ENCODE peak calls at places on chromosomes 7 and 10, in ten cellular contexts. One of them, this sample, is unnamed.

GRCh38 chr10:44051584-44052385 is 333.1 kb downstream of the CXCL12 start:
- DNase-seq in PC-9: no peak
- DNase-seq in cardiac fibroblast: peak
- DNase-seq in heart right ventricle: no peak
- DNase-seq in cardiac muscle cell: peak
- DNase-seq in RWPE2: no peak
- DNase-seq in CD4-positive, alpha-beta T cell: no peak
- DNase-seq in A549: no peak
- DNase-seq in AG09319: no peak
- DNase-seq in upper lobe of right lung: no peak
- DNase-seq in this sample: no peak

GRCh38 chr10:17409170-17409733 is 45.1 kb downstream of the ST8SIA6 start:
- DNase-seq in PC-9: no peak
- DNase-seq in cardiac fibroblast: peak
- DNase-seq in heart right ventricle: no peak
- DNase-seq in cardiac muscle cell: peak
- DNase-seq in RWPE2: no peak
- DNase-seq in CD4-positive, alpha-beta T cell: no peak
- DNase-seq in A549: peak
- DNase-seq in AG09319: no peak
- DNase-seq in upper lobe of right lung: no peak
- DNase-seq in this sample: no peak

GRCh38 chr10:13830385-13830784 is 243.6 kb downstream of the PRPF18 start:
- DNase-seq in PC-9: no peak
- DNase-seq in cardiac fibroblast: no peak
- DNase-seq in heart right ventricle: no peak
- DNase-seq in cardiac muscle cell: no peak
- DNase-seq in RWPE2: no peak
- DNase-seq in CD4-positive, alpha-beta T cell: no peak
- DNase-seq in A549: no peak
- DNase-seq in AG09319: no peak
- DNase-seq in upper lobe of right lung: no peak
- DNase-seq in this sample: no peak

GRCh38 chr7:128830231-128831177 is at the start of gene FLNC:
- DNase-seq in PC-9: no peak
- DNase-seq in cardiac fibroblast: peak
- DNase-seq in heart right ventricle: peak
- DNase-seq in cardiac muscle cell: peak
- DNase-seq in RWPE2: no peak
- DNase-seq in CD4-positive, alpha-beta T cell: peak
- DNase-seq in A549: no peak
- DNase-seq in AG09319: peak
- DNase-seq in upper lobe of right lung: peak
- DNase-seq in this sample: no peak

GRCh38 chr7:26265061-26265460 is 26.6 kb upstream of the SNX10 start:
- DNase-seq in PC-9: no peak
- DNase-seq in cardiac fibroblast: no peak
- DNase-seq in heart right ventricle: no peak
- DNase-seq in cardiac muscle cell: no peak
- DNase-seq in RWPE2: no peak
- DNase-seq in CD4-positive, alpha-beta T cell: no peak
- DNase-seq in A549: no peak
- DNase-seq in AG09319: no peak
- DNase-seq in upper lobe of right lung: no peak
- DNase-seq in this sample: no peak

GRCh38 chr10:73875139-73875475 is 752 bp upstream of the CAMK2G start:
- DNase-seq in PC-9: no peak
- DNase-seq in cardiac fibroblast: no peak
- DNase-seq in heart right ventricle: no peak
- DNase-seq in cardiac muscle cell: no peak
- DNase-seq in RWPE2: no peak
- DNase-seq in CD4-positive, alpha-beta T cell: no peak
- DNase-seq in A549: no peak
- DNase-seq in AG09319: no peak
- DNase-seq in upper lobe of right lung: no peak
- DNase-seq in this sample: no peak

GRCh38 chr7:38300175-38300574 is 26.7 kb upstream of the TARP start:
- DNase-seq in PC-9: no peak
- DNase-seq in cardiac fibroblast: no peak
- DNase-seq in heart right ventricle: no peak
- DNase-seq in cardiac muscle cell: no peak
- DNase-seq in RWPE2: no peak
- DNase-seq in CD4-positive, alpha-beta T cell: peak
- DNase-seq in A549: no peak
- DNase-seq in AG09319: no peak
- DNase-seq in upper lobe of right lung: no peak
- DNase-seq in this sample: no peak

GRCh38 chr10:4351723-4352565 is 474.1 kb upstream of the AKR1E2 start:
- DNase-seq in PC-9: no peak
- DNase-seq in cardiac fibroblast: peak
- DNase-seq in heart right ventricle: no peak
- DNase-seq in cardiac muscle cell: peak
- DNase-seq in RWPE2: no peak
- DNase-seq in CD4-positive, alpha-beta T cell: no peak
- DNase-seq in A549: no peak
- DNase-seq in AG09319: no peak
- DNase-seq in upper lobe of right lung: no peak
- DNase-seq in this sample: no peak

GRCh38 chr10:77872151-77872946 is 54.2 kb downstream of the DLG5 start:
- DNase-seq in PC-9: no peak
- DNase-seq in cardiac fibroblast: no peak
- DNase-seq in heart right ventricle: no peak
- DNase-seq in cardiac muscle cell: peak
- DNase-seq in RWPE2: no peak
- DNase-seq in CD4-positive, alpha-beta T cell: no peak
- DNase-seq in A549: no peak
- DNase-seq in AG09319: no peak
- DNase-seq in upper lobe of right lung: no peak
- DNase-seq in this sample: no peak

GRCh38 chr7:157797361-157797760 is 460.6 kb downstream of the DNAJB6 start:
- DNase-seq in PC-9: no peak
- DNase-seq in cardiac fibroblast: no peak
- DNase-seq in heart right ventricle: no peak
- DNase-seq in cardiac muscle cell: no peak
- DNase-seq in RWPE2: no peak
- DNase-seq in CD4-positive, alpha-beta T cell: no peak
- DNase-seq in A549: no peak
- DNase-seq in AG09319: no peak
- DNase-seq in upper lobe of right lung: no peak
- DNase-seq in this sample: no peak

GRCh38 chr7:151725844-151726770 is 150.8 kb downstream of the PRKAG2 start:
- DNase-seq in PC-9: peak
- DNase-seq in cardiac fibroblast: no peak
- DNase-seq in heart right ventricle: no peak
- DNase-seq in cardiac muscle cell: no peak
- DNase-seq in RWPE2: no peak
- DNase-seq in CD4-positive, alpha-beta T cell: no peak
- DNase-seq in A549: no peak
- DNase-seq in AG09319: no peak
- DNase-seq in upper lobe of right lung: no peak
- DNase-seq in this sample: no peak
- TF ChIP-seq CTCF in PC-9: no peak
- TF ChIP-seq CTCF in cardiac fibroblast: no peak
- TF ChIP-seq CTCF in heart right ventricle: no peak
- TF ChIP-seq CTCF in cardiac muscle cell: no peak
- TF ChIP-seq CTCF in RWPE2: no peak
- TF ChIP-seq CTCF in CD4-positive, alpha-beta T cell: no peak
- TF ChIP-seq CTCF in A549: no peak
- TF ChIP-seq CTCF in AG09319: no peak
- TF ChIP-seq CTCF in upper lobe of right lung: no peak
- TF ChIP-seq CTCF in this sample: no peak

DNA sequence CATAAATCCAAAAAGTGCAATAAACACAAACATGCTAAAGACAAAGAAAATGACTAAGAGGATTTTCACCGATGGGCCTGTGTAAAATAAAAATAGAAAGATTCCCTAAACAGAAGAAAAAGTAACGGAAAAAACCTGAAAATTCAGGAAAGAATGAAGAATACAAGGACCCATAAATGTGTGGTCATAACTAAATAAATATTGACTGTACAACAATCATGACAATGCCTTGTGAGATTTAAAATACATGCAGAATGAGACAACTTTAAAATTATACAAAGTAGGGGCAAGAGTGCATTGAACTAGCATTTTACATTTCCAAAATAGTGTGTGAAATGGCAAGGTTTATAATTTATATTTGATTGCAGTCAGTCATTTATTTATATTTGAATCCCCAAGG is 409.1 kb upstream of the ANKRD30A start:
- DNase-seq in PC-9: no peak
- DNase-seq in cardiac fibroblast: no peak
- DNase-seq in heart right ventricle: no peak
- DNase-seq in cardiac muscle cell: no peak
- DNase-seq in RWPE2: no peak
- DNase-seq in CD4-positive, alpha-beta T cell: no peak
- DNase-seq in A549: no peak
- DNase-seq in AG09319: no peak
- DNase-seq in upper lobe of right lung: no peak
- DNase-seq in this sample: no peak
- TF ChIP-seq CTCF in PC-9: no peak
- TF ChIP-seq CTCF in cardiac fibroblast: no peak
- TF ChIP-seq CTCF in heart right ventricle: no peak
- TF ChIP-seq CTCF in cardiac muscle cell: no peak
- TF ChIP-seq CTCF in RWPE2: no peak
- TF ChIP-seq CTCF in CD4-positive, alpha-beta T cell: no peak
- TF ChIP-seq CTCF in A549: no peak
- TF ChIP-seq CTCF in AG09319: no peak
- TF ChIP-seq CTCF in upper lobe of right lung: no peak
- TF ChIP-seq CTCF in this sample: no peak

GRCh38 chr10:12502526-12503274 is 153.4 kb downstream of the CAMK1D start:
- DNase-seq in PC-9: no peak
- DNase-seq in cardiac fibroblast: no peak
- DNase-seq in heart right ventricle: no peak
- DNase-seq in cardiac muscle cell: no peak
- DNase-seq in RWPE2: no peak
- DNase-seq in CD4-positive, alpha-beta T cell: no peak
- DNase-seq in A549: no peak
- DNase-seq in AG09319: no peak
- DNase-seq in upper lobe of right lung: peak
- DNase-seq in this sample: no peak

GRCh38 chr10:12500406-12501303 is 151.3 kb downstream of the CAMK1D start:
- DNase-seq in PC-9: peak
- DNase-seq in cardiac fibroblast: no peak
- DNase-seq in heart right ventricle: no peak
- DNase-seq in cardiac muscle cell: peak
- DNase-seq in RWPE2: no peak
- DNase-seq in CD4-positive, alpha-beta T cell: no peak
- DNase-seq in A549: no peak
- DNase-seq in AG09319: no peak
- DNase-seq in upper lobe of right lung: peak
- DNase-seq in this sample: no peak

GRCh38 chr10:12501324-12501723 is 152.0 kb downstream of the CAMK1D start:
- DNase-seq in PC-9: no peak
- DNase-seq in cardiac fibroblast: no peak
- DNase-seq in heart right ventricle: no peak
- DNase-seq in cardiac muscle cell: peak
- DNase-seq in RWPE2: no peak
- DNase-seq in CD4-positive, alpha-beta T cell: no peak
- DNase-seq in A549: no peak
- DNase-seq in AG09319: no peak
- DNase-seq in upper lobe of right lung: no peak
- DNase-seq in this sample: no peak

GRCh38 chr10:12503311-12503710 is 154.0 kb downstream of the CAMK1D start:
- DNase-seq in PC-9: peak
- DNase-seq in cardiac fibroblast: no peak
- DNase-seq in heart right ventricle: no peak
- DNase-seq in cardiac muscle cell: no peak
- DNase-seq in RWPE2: no peak
- DNase-seq in CD4-positive, alpha-beta T cell: no peak
- DNase-seq in A549: no peak
- DNase-seq in AG09319: no peak
- DNase-seq in upper lobe of right lung: peak
- DNase-seq in this sample: no peak

DNA sequence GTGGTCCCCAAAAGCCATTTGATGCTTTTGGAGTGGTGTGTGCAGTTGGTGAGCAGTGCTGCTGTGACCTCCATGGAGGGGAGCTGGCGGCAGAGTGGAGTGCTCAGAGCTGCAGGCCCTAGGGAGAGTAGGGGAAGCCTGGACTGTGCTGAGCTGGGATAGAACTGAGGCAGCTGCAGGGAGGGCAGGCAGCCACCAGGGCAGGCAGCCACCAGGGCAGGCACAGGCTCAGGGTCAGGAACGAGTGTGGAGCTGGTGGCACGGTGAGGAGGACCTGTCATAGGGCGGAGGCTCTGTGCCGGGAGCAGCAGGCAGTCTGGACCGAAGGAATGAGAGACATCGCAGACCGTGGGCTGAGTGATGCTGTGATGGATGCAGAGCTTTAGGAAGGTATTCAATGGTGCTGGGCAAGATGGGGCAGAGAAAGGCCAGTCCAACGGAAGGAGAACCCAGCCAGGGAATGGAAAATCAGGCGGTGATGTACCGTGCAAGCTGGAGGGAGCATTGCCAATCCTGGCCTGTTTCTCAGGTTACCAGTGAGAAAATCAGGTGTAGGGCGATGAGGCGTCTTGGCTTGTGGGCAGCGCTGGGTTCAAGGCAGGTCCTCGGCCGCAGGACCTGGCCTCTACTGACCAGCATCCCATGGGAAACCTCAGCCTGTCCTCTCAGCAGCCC is 152.6 kb downstream of the CAMK1D start:
- DNase-seq in PC-9: no peak
- DNase-seq in cardiac fibroblast: no peak
- DNase-seq in heart right ventricle: no peak
- DNase-seq in cardiac muscle cell: no peak
- DNase-seq in RWPE2: no peak
- DNase-seq in CD4-positive, alpha-beta T cell: no peak
- DNase-seq in A549: no peak
- DNase-seq in AG09319: no peak
- DNase-seq in upper lobe of right lung: peak
- DNase-seq in this sample: no peak
- TF ChIP-seq CTCF in PC-9: no peak
- TF ChIP-seq CTCF in cardiac fibroblast: no peak
- TF ChIP-seq CTCF in heart right ventricle: no peak
- TF ChIP-seq CTCF in cardiac muscle cell: no peak
- TF ChIP-seq CTCF in RWPE2: no peak
- TF ChIP-seq CTCF in CD4-positive, alpha-beta T cell: no peak
- TF ChIP-seq CTCF in A549: no peak
- TF ChIP-seq CTCF in AG09319: no peak
- TF ChIP-seq CTCF in upper lobe of right lung: no peak
- TF ChIP-seq CTCF in this sample: no peak

DNA sequence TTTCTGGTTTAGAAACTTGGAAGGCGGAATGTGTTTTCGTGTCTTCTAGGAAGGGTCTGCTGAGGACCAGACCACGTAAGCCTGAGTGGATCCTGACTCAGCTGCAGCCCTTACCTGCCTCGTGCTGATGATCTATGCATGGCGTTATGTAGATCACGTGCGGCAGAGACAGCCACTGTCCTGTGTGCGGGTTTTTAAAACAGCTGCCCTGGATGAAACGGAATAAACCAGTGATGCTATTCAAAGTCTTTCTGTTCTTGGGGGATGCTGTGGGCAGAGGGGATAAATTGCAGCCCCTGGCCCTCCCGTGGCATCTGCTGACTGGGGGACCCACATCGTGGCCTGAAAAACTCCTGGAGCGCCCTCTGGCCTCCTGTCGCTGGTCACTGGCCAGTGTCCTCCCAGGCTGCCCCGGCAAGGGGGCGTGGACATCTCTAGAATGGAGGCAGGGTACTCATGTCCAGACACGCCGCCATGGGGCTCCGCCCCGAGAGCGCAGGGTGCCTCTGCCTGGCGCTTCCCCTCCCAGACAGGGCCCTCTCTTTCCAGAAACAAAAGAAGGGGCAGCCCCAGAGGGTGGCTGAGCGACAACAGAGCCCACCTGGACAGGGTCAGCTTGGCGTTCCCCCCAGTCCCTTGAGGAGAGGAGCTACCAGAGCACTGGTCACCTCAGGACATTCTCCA is 13.2 kb downstream of the ALKBH4 start:
- DNase-seq in PC-9: no peak
- DNase-seq in cardiac fibroblast: no peak
- DNase-seq in heart right ventricle: no peak
- DNase-seq in cardiac muscle cell: no peak
- DNase-seq in RWPE2: no peak
- DNase-seq in CD4-positive, alpha-beta T cell: no peak
- DNase-seq in A549: no peak
- DNase-seq in AG09319: no peak
- DNase-seq in upper lobe of right lung: no peak
- DNase-seq in this sample: no peak
- TF ChIP-seq CTCF in PC-9: no peak
- TF ChIP-seq CTCF in cardiac fibroblast: no peak
- TF ChIP-seq CTCF in heart right ventricle: no peak
- TF ChIP-seq CTCF in cardiac muscle cell: no peak
- TF ChIP-seq CTCF in RWPE2: peak
- TF ChIP-seq CTCF in CD4-positive, alpha-beta T cell: no peak
- TF ChIP-seq CTCF in A549: no peak
- TF ChIP-seq CTCF in AG09319: no peak
- TF ChIP-seq CTCF in upper lobe of right lung: no peak
- TF ChIP-seq CTCF in this sample: no peak